ENCODE peak calls at places on chromosomes 12 and 14, in five cellular contexts. One of them, this sample, is unnamed.

GRCh38 chr14:100654814-100655795 is 67.9 kb upstream of the BEGAIN start:
- DNase-seq in neural crest cell: peak; percentile 47
- DNase-seq in MCF 10A: no peak
- DNase-seq in SK-N-SH: peak; percentile 84
- DNase-seq in left lung: peak; percentile 89
- DNase-seq in this sample: no peak

GRCh38 chr14:56482306-56482705 is 97.3 kb upstream of the TMEM260 start:
- DNase-seq in SK-N-SH: no peak
- DNase-seq in neural crest cell: peak; percentile 16
- DNase-seq in MCF 10A: peak; percentile 27
- DNase-seq in left lung: no peak
- DNase-seq in this sample: peak; percentile 17

GRCh38 chr12:48927261-48927660 is 2.0 kb upstream of the FKBP11 start:
- DNase-seq in SK-N-SH: no peak
- DNase-seq in MCF 10A: no peak
- DNase-seq in neural crest cell: no peak
- DNase-seq in left lung: no peak
- DNase-seq in this sample: peak; percentile 18

GRCh38 chr14:99325016-99325415 is 53.0 kb upstream of the BCL11B start:
- DNase-seq in MCF 10A: no peak
- DNase-seq in left lung: no peak
- DNase-seq in SK-N-SH: no peak
- DNase-seq in neural crest cell: no peak
- DNase-seq in this sample: no peak

GRCh38 chr12:91111366-91112321 is at the start of gene LUM:
- DNase-seq in SK-N-SH: peak; percentile 17
- DNase-seq in neural crest cell: no peak
- DNase-seq in MCF 10A: no peak
- DNase-seq in left lung: no peak
- DNase-seq in this sample: peak; percentile 81

GRCh38 chr14:63513756-63514155 is 29.4 kb downstream of the PPP2R5E start:
- DNase-seq in left lung: no peak
- DNase-seq in MCF 10A: no peak
- DNase-seq in neural crest cell: no peak
- DNase-seq in SK-N-SH: no peak
- DNase-seq in this sample: no peak

GRCh38 chr12:51631591-51631990 is 40.6 kb downstream of the SCN8A start:
- DNase-seq in neural crest cell: no peak
- DNase-seq in left lung: no peak
- DNase-seq in SK-N-SH: no peak
- DNase-seq in MCF 10A: peak; percentile 51
- DNase-seq in this sample: peak; percentile 76

GRCh38 chr12:61546296-61546695 is 713.9 kb upstream of the USP15 start:
- DNase-seq in MCF 10A: no peak
- DNase-seq in neural crest cell: no peak
- DNase-seq in left lung: no peak
- DNase-seq in SK-N-SH: no peak
- DNase-seq in this sample: no peak

GRCh38 chr12:48182659-48183058 is 785 bp upstream of the CCDC184 start:
- DNase-seq in neural crest cell: no peak
- DNase-seq in SK-N-SH: no peak
- DNase-seq in left lung: no peak
- DNase-seq in MCF 10A: no peak
- DNase-seq in this sample: no peak

GRCh38 chr14:99681832-99682148 is 2.3 kb upstream of the CYP46A1 start:
- DNase-seq in MCF 10A: no peak
- DNase-seq in neural crest cell: no peak
- DNase-seq in left lung: no peak
- DNase-seq in SK-N-SH: no peak
- DNase-seq in this sample: no peak

GRCh38 chr12:49487605-49488004 is 51.2 kb upstream of the KCNH3 start:
- DNase-seq in MCF 10A: no peak
- DNase-seq in left lung: no peak
- DNase-seq in neural crest cell: no peak
- DNase-seq in SK-N-SH: no peak
- DNase-seq in this sample: no peak

GRCh38 chr12:15859136-15859535 is 23.1 kb upstream of the STRAP start:
- DNase-seq in SK-N-SH: no peak
- DNase-seq in neural crest cell: no peak
- DNase-seq in MCF 10A: no peak
- DNase-seq in left lung: no peak
- DNase-seq in this sample: no peak

GRCh38 chr12:8687846-8688601 is 9.8 kb upstream of the RIMKLB start:
- DNase-seq in SK-N-SH: peak; percentile 77
- DNase-seq in left lung: no peak
- DNase-seq in MCF 10A: peak; percentile 77
- DNase-seq in neural crest cell: peak; percentile 29
- DNase-seq in this sample: peak; percentile 84

GRCh38 chr12:52818376-52818775 is 4.5 kb upstream of the KRT4 start:
- DNase-seq in SK-N-SH: no peak
- DNase-seq in MCF 10A: no peak
- DNase-seq in left lung: no peak
- DNase-seq in neural crest cell: no peak
- DNase-seq in this sample: no peak

GRCh38 chr12:57240069-57240921 is 10.7 kb downstream of the STAC3 start:
- DNase-seq in MCF 10A: peak; percentile 54
- DNase-seq in SK-N-SH: peak; percentile 80
- DNase-seq in neural crest cell: no peak
- DNase-seq in left lung: peak; percentile 86
- DNase-seq in this sample: peak; percentile 47

GRCh38 chr14:97592341-97592980 is 795.3 kb downstream of the VRK1 start:
- DNase-seq in left lung: no peak
- DNase-seq in MCF 10A: no peak
- DNase-seq in SK-N-SH: no peak
- DNase-seq in neural crest cell: no peak
- DNase-seq in this sample: no peak

GRCh38 chr14:61754627-61755381 is 7.4 kb upstream of the SNAPC1 start:
- DNase-seq in left lung: no peak
- DNase-seq in neural crest cell: no peak
- DNase-seq in SK-N-SH: no peak
- DNase-seq in MCF 10A: no peak
- DNase-seq in this sample: peak; percentile 43

GRCh38 chr14:31909977-31910376 is 167.1 kb upstream of the ARHGAP5 start:
- DNase-seq in left lung: no peak
- DNase-seq in MCF 10A: no peak
- DNase-seq in SK-N-SH: no peak
- DNase-seq in neural crest cell: no peak
- DNase-seq in this sample: no peak

GRCh38 chr14:25884657-25885056 is 713.2 kb downstream of the NOVA1 start:
- DNase-seq in MCF 10A: no peak
- DNase-seq in SK-N-SH: no peak
- DNase-seq in neural crest cell: no peak
- DNase-seq in left lung: no peak
- DNase-seq in this sample: no peak

GRCh38 chr12:27732281-27732680 is 21.6 kb downstream of the MRPS35 start:
- DNase-seq in SK-N-SH: no peak
- DNase-seq in left lung: no peak
- DNase-seq in neural crest cell: no peak
- DNase-seq in MCF 10A: peak; percentile 28
- DNase-seq in this sample: no peak

GRCh38 chr12:30989754-30990153 is 63.2 kb downstream of the TSPAN11 start:
- DNase-seq in neural crest cell: no peak
- DNase-seq in left lung: no peak
- DNase-seq in SK-N-SH: peak; percentile 67
- DNase-seq in MCF 10A: peak; percentile 33
- DNase-seq in this sample: no peak

GRCh38 chr12:3761116-3761770 is 8.3 kb upstream of the CRACR2A start:
- DNase-seq in left lung: no peak
- DNase-seq in neural crest cell: no peak
- DNase-seq in SK-N-SH: no peak
- DNase-seq in MCF 10A: no peak
- DNase-seq in this sample: peak; percentile 62

GRCh38 chr12:75452675-75453330 is 27.8 kb upstream of the GLIPR1 start:
- DNase-seq in SK-N-SH: no peak
- DNase-seq in MCF 10A: peak; percentile 9
- DNase-seq in neural crest cell: no peak
- DNase-seq in left lung: no peak
- DNase-seq in this sample: peak; percentile 62

GRCh38 chr14:75991753-75992152 is 6.2 kb downstream of the IFT43 start:
- DNase-seq in MCF 10A: no peak
- DNase-seq in left lung: no peak
- DNase-seq in neural crest cell: no peak
- DNase-seq in SK-N-SH: no peak
- DNase-seq in this sample: peak; percentile 43

GRCh38 chr12:104315326-104316224 is 12.0 kb downstream of the EID3 start:
- DNase-seq in left lung: no peak
- DNase-seq in MCF 10A: no peak
- DNase-seq in neural crest cell: no peak
- DNase-seq in SK-N-SH: no peak
- DNase-seq in this sample: no peak

GRCh38 chr12:41557081-41557480 is 369.0 kb downstream of the PDZRN4 start:
- DNase-seq in left lung: no peak
- DNase-seq in neural crest cell: no peak
- DNase-seq in MCF 10A: no peak
- DNase-seq in SK-N-SH: no peak
- DNase-seq in this sample: no peak

GRCh38 chr12:44525806-44526654 is 350.1 kb downstream of the NELL2 start:
- DNase-seq in neural crest cell: no peak
- DNase-seq in left lung: no peak
- DNase-seq in SK-N-SH: no peak
- DNase-seq in MCF 10A: no peak
- DNase-seq in this sample: no peak

GRCh38 chr12:120762093-120762492 is 36.5 kb downstream of the ACADS start:
- DNase-seq in left lung: no peak
- DNase-seq in MCF 10A: no peak
- DNase-seq in neural crest cell: no peak
- DNase-seq in SK-N-SH: no peak
- DNase-seq in this sample: peak; percentile 27

GRCh38 chr12:57628280-57629191 is 4.5 kb downstream of the B4GALNT1 start:
- DNase-seq in MCF 10A: no peak
- DNase-seq in neural crest cell: no peak
- DNase-seq in left lung: no peak
- DNase-seq in SK-N-SH: peak; percentile 9
- DNase-seq in this sample: no peak

GRCh38 chr12:58815235-58815634 is 105.1 kb downstream of the LRIG3 start:
- DNase-seq in left lung: no peak
- DNase-seq in SK-N-SH: no peak
- DNase-seq in MCF 10A: no peak
- DNase-seq in neural crest cell: no peak
- DNase-seq in this sample: no peak

GRCh38 chr12:43551971-43552559 is at the start of gene ADAMTS20:
- DNase-seq in left lung: peak; percentile 57
- DNase-seq in MCF 10A: no peak
- DNase-seq in SK-N-SH: peak; percentile 93
- DNase-seq in neural crest cell: peak; percentile 77
- DNase-seq in this sample: no peak

GRCh38 chr14:58243790-58244555 is 670 bp upstream of the PSMA3 start:
- DNase-seq in SK-N-SH: no peak
- DNase-seq in left lung: no peak
- DNase-seq in MCF 10A: peak; percentile 40
- DNase-seq in neural crest cell: no peak
- DNase-seq in this sample: peak; percentile 31

GRCh38 chr12:73421832-73422231 is 1115.8 kb upstream of the ATXN7L3B start:
- DNase-seq in SK-N-SH: no peak
- DNase-seq in left lung: no peak
- DNase-seq in neural crest cell: no peak
- DNase-seq in MCF 10A: peak; percentile 57
- DNase-seq in this sample: peak; percentile 56

GRCh38 chr14:58390830-58391229 is 4.9 kb upstream of the TOMM20L start:
- DNase-seq in MCF 10A: no peak
- DNase-seq in neural crest cell: no peak
- DNase-seq in SK-N-SH: no peak
- DNase-seq in left lung: no peak
- DNase-seq in this sample: no peak

GRCh38 chr14:76090611-76091010 is 61.1 kb upstream of the GPATCH2L start:
- DNase-seq in MCF 10A: no peak
- DNase-seq in left lung: no peak
- DNase-seq in SK-N-SH: no peak
- DNase-seq in neural crest cell: no peak
- DNase-seq in this sample: peak; percentile 37

GRCh38 chr12:69425417-69425816 is 44.8 kb upstream of the FRS2 start:
- DNase-seq in neural crest cell: no peak
- DNase-seq in SK-N-SH: no peak
- DNase-seq in left lung: no peak
- DNase-seq in MCF 10A: no peak
- DNase-seq in this sample: no peak

GRCh38 chr14:30751646-30752416 is 122.5 kb upstream of the COCH start:
- DNase-seq in SK-N-SH: peak; percentile 23
- DNase-seq in left lung: no peak
- DNase-seq in neural crest cell: no peak
- DNase-seq in MCF 10A: peak; percentile 23
- DNase-seq in this sample: no peak

GRCh38 chr12:82486524-82487235 is 128.4 kb downstream of the METTL25 start:
- DNase-seq in neural crest cell: no peak
- DNase-seq in MCF 10A: peak; percentile 50
- DNase-seq in left lung: no peak
- DNase-seq in SK-N-SH: no peak
- DNase-seq in this sample: peak; percentile 70

GRCh38 chr12:130459916-130460315 is 122.2 kb downstream of the PIWIL1 start:
- DNase-seq in left lung: peak; percentile 46
- DNase-seq in neural crest cell: no peak
- DNase-seq in SK-N-SH: peak; percentile 50
- DNase-seq in MCF 10A: no peak
- DNase-seq in this sample: no peak
- TF ChIP-seq CTCF in left lung: no peak
- TF ChIP-seq CTCF in neural crest cell: no peak
- TF ChIP-seq CTCF in SK-N-SH: no peak
- TF ChIP-seq CTCF in MCF 10A: no peak
- TF ChIP-seq CTCF in this sample: no peak

GRCh38 chr14:69152944-69153847 is at the start of gene DCAF5:
- DNase-seq in MCF 10A: peak; percentile 93
- DNase-seq in SK-N-SH: peak; percentile 96
- DNase-seq in neural crest cell: peak; percentile 79
- DNase-seq in left lung: peak; percentile 99
- DNase-seq in this sample: peak; percentile 90
- TF ChIP-seq CTCF in MCF 10A: no peak
- TF ChIP-seq CTCF in SK-N-SH: no peak
- TF ChIP-seq CTCF in neural crest cell: no peak
- TF ChIP-seq CTCF in left lung: no peak
- TF ChIP-seq CTCF in this sample: no peak

DNA sequence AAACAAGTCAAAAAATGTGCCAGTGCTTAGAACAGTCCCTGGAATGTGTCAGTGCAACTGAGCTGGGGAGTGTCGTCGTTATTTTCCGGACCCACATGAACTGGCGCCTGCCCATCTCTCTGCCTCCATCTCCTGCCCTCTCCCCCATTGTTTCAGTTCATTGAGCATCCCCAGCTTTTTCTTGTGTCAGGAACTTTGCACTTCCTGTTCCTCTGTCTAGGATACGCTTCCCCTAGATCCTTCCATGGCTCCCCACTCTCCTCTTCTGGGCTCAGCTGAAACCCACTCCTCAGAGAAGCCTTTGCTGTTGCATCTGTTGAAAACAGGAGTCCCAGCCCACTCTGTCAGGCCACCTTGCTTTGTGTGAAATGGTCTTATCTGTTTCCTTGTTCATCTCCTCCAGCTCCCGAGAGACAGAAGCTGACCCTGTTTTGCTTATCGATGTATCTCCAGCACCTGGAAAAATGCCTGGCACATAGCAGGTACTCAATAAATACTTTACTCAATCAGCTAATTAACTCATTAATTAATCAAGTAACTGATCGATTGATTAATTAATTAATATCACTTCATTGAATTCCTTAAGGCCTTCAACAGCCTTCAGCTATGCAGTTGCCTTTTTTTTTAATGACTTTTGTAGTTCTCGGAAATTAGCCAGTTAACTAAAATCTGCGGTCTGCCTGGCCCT is 2.7 kb upstream of the SCARB1 start:
- DNase-seq in MCF 10A: no peak
- DNase-seq in neural crest cell: no peak
- DNase-seq in SK-N-SH: no peak
- DNase-seq in left lung: no peak
- DNase-seq in this sample: no peak
- TF ChIP-seq CTCF in MCF 10A: no peak
- TF ChIP-seq CTCF in neural crest cell: no peak
- TF ChIP-seq CTCF in SK-N-SH: no peak
- TF ChIP-seq CTCF in left lung: no peak
- TF ChIP-seq CTCF in this sample: no peak

GRCh38 chr12:65741662-65742480 is 82.4 kb upstream of the HMGA2 start:
- DNase-seq in neural crest cell: peak; percentile 62
- DNase-seq in left lung: peak; percentile 78
- DNase-seq in MCF 10A: peak; percentile 16
- DNase-seq in SK-N-SH: peak; percentile 40
- DNase-seq in this sample: peak; percentile 49
- TF ChIP-seq CTCF in neural crest cell: no peak
- TF ChIP-seq CTCF in left lung: no peak
- TF ChIP-seq CTCF in MCF 10A: no peak
- TF ChIP-seq CTCF in SK-N-SH: peak; percentile 5
- TF ChIP-seq CTCF in this sample: no peak